ENCODE peak calls at places on chromosomes 13 and 19, in four cellular contexts. X is GM23338; S is caudate nucleus; H is effector memory CD4-positive, alpha-beta T cell. I is an unnamed sample.

GRCh38 chr19:6213696-6214585 is 65.8 kb downstream of the MLLT1 start:
- DNase-seq in X (no peak), S (no peak), H (no peak), I (no peak)

GRCh38 chr13:72166102-72166660 is 299.2 kb upstream of the DACH1 start:
- DNase-seq in X (no peak), S (no peak), H (no peak), I (no peak)

GRCh38 chr19:30997222-30997621 is 352.0 kb downstream of the TSHZ3 start:
- DNase-seq in X (no peak), S (no peak), H (no peak), I (no peak)

GRCh38 chr13:34867590-34867989 is 74.5 kb upstream of the NBEA start:
- DNase-seq in X (no peak), S (no peak), H (no peak), I (no peak)

GRCh38 chr13:85419611-85420010 is 379.6 kb downstream of the SLITRK6 start:
- DNase-seq in X (no peak), S (no peak), H (no peak), I (no peak)

GRCh38 chr13:47211106-47211505 is 314.3 kb upstream of the HTR2A start:
- DNase-seq in X (peak; percentile 24), S (no peak), H (no peak), I (no peak)

GRCh38 chr19:3458595-3459284 is 21.6 kb downstream of the SMIM24 start:
- DNase-seq in X (peak; percentile 82), S (no peak), H (no peak), I (no peak)

GRCh38 chr13:55439450-55439849 is 1701.3 kb upstream of the PRR20A start:
- DNase-seq in X (peak; percentile 11), S (no peak), H (no peak), I (no peak)

GRCh38 chr13:92739306-92739818 is 487.2 kb upstream of the GPC6 start:
- DNase-seq in X (no peak), S (no peak), H (no peak), I (no peak)

GRCh38 chr19:9018163-9018875 is 8.1 kb upstream of the MUC16 start:
- DNase-seq in X (no peak), S (no peak), H (no peak), I (no peak)

GRCh38 chr13:23847545-23847944 is 41.7 kb downstream of the MIPEP start:
- DNase-seq in X (no peak), S (no peak), H (no peak), I (no peak)

GRCh38 chr13:90534617-90535340 is 812.7 kb upstream of the MIR17HG start:
- DNase-seq in X (no peak), S (no peak), H (no peak), I (no peak)

GRCh38 chr19:33564836-33565338 is 43.3 kb upstream of the PEPD start:
- DNase-seq in X (peak; percentile 17), S (no peak), H (no peak), I (no peak)

GRCh38 chr13:41639955-41640780 is 182.8 kb downstream of the RGCC start:
- DNase-seq in X (no peak), S (no peak), H (no peak), I (no peak)

GRCh38 chr13:95556981-95557380 is 4.5 kb downstream of the CLDN10 start:
- DNase-seq in X (no peak), S (no peak), H (no peak), I (no peak)

GRCh38 chr13:86689901-86690300 is 890.7 kb upstream of the SLITRK6 start:
- DNase-seq in X (no peak), S (no peak), H (no peak), I (no peak)

GRCh38 chr13:25112856-25113255 is 16.9 kb downstream of the PABPC3 start:
- DNase-seq in X (no peak), S (no peak), H (no peak), I (no peak)

GRCh38 chr13:21047591-21048282 is 13.6 kb downstream of the LATS2 start:
- DNase-seq in X (no peak), S (no peak), H (no peak), I (no peak)

GRCh38 chr19:55650602-55651230 is 2.7 kb downstream of the CCDC106 start:
- DNase-seq in X (no peak), S (no peak), H (no peak), I (no peak)

GRCh38 chr19:31274964-31275319 is 74.3 kb downstream of the TSHZ3 start:
- DNase-seq in X (no peak), S (no peak), H (no peak), I (no peak)

GRCh38 chr19:50673118-50673517 is 23.9 kb downstream of the C19orf81 start:
- DNase-seq in X (peak; percentile 39), S (no peak), H (no peak), I (no peak)

GRCh38 chr19:29724102-29724641 is 9.1 kb upstream of the C19orf12 start:
- DNase-seq in X (peak; percentile 75), S (peak; percentile 19), H (no peak), I (no peak)

GRCh38 chr19:33399745-33400681 is 26.5 kb downstream of the CEBPG start:
- DNase-seq in X (no peak), S (no peak), H (no peak), I (no peak)

GRCh38 chr13:23871616-23872220 is 17.5 kb downstream of the MIPEP start:
- DNase-seq in X (peak; percentile 16), S (no peak), H (no peak), I (no peak)

GRCh38 chr13:102555914-102556553 is 40.8 kb upstream of the TPP2 start:
- DNase-seq in X (peak; percentile 74), S (no peak), H (no peak), I (no peak)

GRCh38 chr13:51364404-51365008 is 25.0 kb downstream of the SERPINE3 start:
- DNase-seq in X (no peak), S (no peak), H (no peak), I (no peak)

GRCh38 chr19:9219489-9219888 is at the start of gene OR7D4:
- DNase-seq in X (no peak), S (no peak), H (no peak), I (no peak)

GRCh38 chr13:52158629-52159158 is 703 bp downstream of the NEK3 start:
- DNase-seq in X (peak; percentile 54), S (no peak), H (no peak), I (no peak)

GRCh38 chr13:65762015-65762414 is 1468.1 kb downstream of the PCDH9 start:
- DNase-seq in X (no peak), S (no peak), H (no peak), I (no peak)

GRCh38 chr13:73945871-73946270 is 188.3 kb downstream of the KLF12 start:
- DNase-seq in X (peak; percentile 23), S (no peak), H (no peak), I (peak; percentile 0)

GRCh38 chr13:28000567-28000966 is 12.1 kb upstream of the URAD start:
- DNase-seq in X (peak; percentile 49), S (no peak), H (no peak), I (no peak)

GRCh38 chr19:46298477-46299003 is 1.7 kb downstream of the HIF3A start:
- DNase-seq in X (peak; percentile 45), S (no peak), H (no peak), I (no peak)
- H3K27ac ChIP-seq in X (no peak overlapping the region), S (peak overlapping the region; percentile 83), H (no peak overlapping the region), I (peak overlapping the region; percentile 64)

GRCh38 chr19:41295506-41295905 is 14.5 kb upstream of the CCDC97 start:
- DNase-seq in X (no peak), S (no peak), H (no peak), I (no peak)

GRCh38 chr19:41294393-41294792 is 15.6 kb upstream of the CCDC97 start:
- DNase-seq in X (no peak), S (no peak), H (no peak), I (no peak)

GRCh38 chr19:41297628-41298326 is 12.2 kb upstream of the CCDC97 start:
- DNase-seq in X (no peak), S (no peak), H (no peak), I (no peak)

GRCh38 chr19:41298327-41298964 is 11.5 kb upstream of the CCDC97 start:
- DNase-seq in X (no peak), S (no peak), H (peak; percentile 53), I (no peak)

DNA sequence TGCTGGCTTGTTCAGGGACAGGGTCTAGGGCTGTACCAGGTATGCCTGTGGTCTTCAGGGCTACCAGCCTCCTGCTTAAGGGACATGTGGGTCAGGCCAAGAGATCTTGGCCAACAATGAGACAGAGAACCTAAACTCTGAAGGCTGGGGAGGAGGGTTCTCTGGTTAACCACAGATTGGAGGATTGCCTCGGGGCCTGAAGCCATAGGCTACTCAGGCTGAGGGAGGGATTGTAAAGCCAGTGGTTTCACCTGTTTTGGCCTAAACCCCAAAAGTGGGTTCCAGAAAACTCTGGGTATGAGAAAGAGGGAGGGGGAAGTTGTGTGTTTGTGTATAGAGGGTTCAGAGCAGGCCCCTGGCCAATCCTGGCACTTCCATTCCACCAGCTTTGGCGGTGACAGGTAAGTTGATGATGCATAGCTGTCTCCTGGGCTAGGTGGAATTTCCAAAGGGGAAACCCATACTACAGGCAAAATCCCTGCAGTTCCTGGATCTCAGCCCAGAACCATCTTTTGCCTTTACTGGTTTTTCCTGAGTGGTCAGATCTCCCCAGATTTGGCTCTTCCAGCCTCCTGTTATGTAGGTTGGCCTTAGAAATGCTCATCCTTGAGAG is 13.5 kb upstream of the CCDC97 start:
- DNase-seq in X (no peak), S (no peak), H (no peak), I (no peak)
- H3K27ac ChIP-seq in X (no peak overlapping the region), S (no peak overlapping the region), H (peak overlapping the region; percentile 81), I (no peak overlapping the region)

GRCh38 chr19:5047251-5047935 is 78.5 kb downstream of the KDM4B start:
- DNase-seq in X (no peak), S (no peak), H (no peak), I (no peak)
- H3K27ac ChIP-seq in X (no peak overlapping the region), S (no peak overlapping the region), H (no peak overlapping the region), I (no peak overlapping the region)

GRCh38 chr19:15199219-15199651 is 1.6 kb downstream of the NOTCH3 start:
- DNase-seq in X (no peak), S (no peak), H (no peak), I (no peak)

GRCh38 chr19:15200575-15201364 is at the start of gene NOTCH3:
- DNase-seq in X (peak; percentile 79), S (no peak), H (no peak), I (no peak)

GRCh38 chr19:15201374-15202023 is 704 bp upstream of the NOTCH3 start:
- DNase-seq in X (no peak), S (no peak), H (no peak), I (no peak)

GRCh38 chr19:15198006-15198356 is 2.8 kb downstream of the NOTCH3 start:
- DNase-seq in X (no peak), S (no peak), H (no peak), I (no peak)

DNA sequence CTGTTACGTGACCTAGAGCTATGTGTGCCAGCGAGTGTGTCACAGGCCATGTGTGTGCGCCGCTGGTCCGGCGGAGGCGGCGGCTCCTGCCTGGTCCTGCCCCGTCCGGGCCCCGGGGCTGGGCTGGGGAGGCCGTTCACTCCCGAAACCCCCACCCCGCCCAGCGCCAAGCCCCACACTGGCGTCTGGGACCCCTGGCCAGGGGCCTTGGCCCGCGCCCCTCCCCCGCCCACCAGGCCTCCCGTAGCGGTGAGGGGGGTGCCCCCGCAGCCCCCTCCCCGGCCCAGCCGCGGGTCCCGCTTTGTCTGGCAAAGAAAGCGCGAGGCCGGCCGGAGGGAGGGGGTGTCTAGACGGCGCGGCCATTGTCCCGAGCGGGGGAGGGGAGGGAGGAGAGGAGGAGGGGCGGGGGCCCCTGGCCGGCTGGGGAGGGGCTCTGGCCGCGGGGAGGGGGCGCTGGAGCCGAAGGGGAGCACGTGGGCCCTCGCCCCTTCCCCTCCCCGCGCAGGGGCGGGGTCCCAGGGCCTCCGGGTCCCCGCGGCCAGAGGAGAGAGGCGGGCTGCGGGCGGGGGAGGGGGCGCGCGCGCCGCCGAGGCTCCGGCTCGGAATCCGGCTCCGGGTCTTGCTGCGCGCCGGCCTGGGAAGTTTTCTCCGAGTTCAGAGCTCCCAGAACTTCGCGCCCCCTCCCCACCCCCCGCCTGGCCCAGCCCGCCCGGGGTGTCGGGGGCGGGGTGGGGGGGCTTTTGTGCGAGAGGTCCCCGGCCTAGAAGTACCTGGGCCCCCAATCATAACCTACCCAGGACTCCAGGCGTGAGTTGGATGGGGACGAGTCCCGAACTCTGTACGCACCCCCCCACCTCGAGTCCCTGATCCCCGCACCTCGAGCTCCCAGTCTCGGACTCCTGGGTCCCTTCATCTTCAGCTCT is 882 bp downstream of the NOTCH3 start:
- DNase-seq in X (peak; percentile 91), S (no peak), H (no peak), I (no peak)
- H3K27ac ChIP-seq in X (peak overlapping the region; percentile 59), S (no peak overlapping the region), H (no peak overlapping the region), I (no peak overlapping the region)